ENCODE peak calls at places on chromosomes 4 and X, in eight cellular contexts. L is brain pericyte; D is amniotic stem cell; N is activated CD4-positive, alpha-beta T cell treated with anti-CD3 and anti-CD28 coated beads, Interleukin-2, amount 50 U/mL, for 1 hour; A is retina; O is GM23248; B is SK-N-DZ; M is activated CD4-positive, CD25-positive, alpha-beta regulatory T cell. H is an unnamed sample.

GRCh38 chr4:31294655-31295054 is 574.5 kb downstream of the PCDH7 start:
- DNase-seq in N (no peak), M (no peak), B (peak), O (no peak), A (no peak), D (no peak), L (no peak), H (no peak)

GRCh38 chrX:107449490-107450175 is at the start of gene FRMPD3:
- DNase-seq in L (no peak), N (no peak), A (no peak), D (no peak), M (no peak), B (no peak), O (peak), H (no peak)

GRCh38 chr4:1493540-1494287 is 87.5 kb upstream of the NKX1-1 start:
- DNase-seq in L (no peak), N (no peak), O (no peak), B (no peak), A (no peak), D (no peak), M (no peak), H (no peak)

GRCh38 chr4:10554694-10555093 is 97.5 kb upstream of the ZNF518B start:
- DNase-seq in A (peak), M (peak), B (peak), O (peak), L (peak), D (peak), N (peak), H (no peak)

GRCh38 chr4:159002950-159003349 is 99.9 kb upstream of the RAPGEF2 start:
- DNase-seq in N (no peak), D (no peak), B (no peak), A (no peak), L (peak), O (peak), M (no peak), H (no peak)

GRCh38 chrX:153490217-153490616 is 4.6 kb upstream of the BGN start:
- DNase-seq in O (no peak), L (no peak), N (no peak), A (no peak), M (no peak), B (no peak), D (no peak), H (no peak)

GRCh38 chr4:130393246-130394041 is 1297.5 kb downstream of the C4orf33 start:
- DNase-seq in D (peak), L (no peak), B (no peak), M (no peak), O (peak), A (no peak), N (no peak), H (no peak)

GRCh38 chr4:15003891-15004700 is 1.8 kb downstream of the CPEB2 start:
- DNase-seq in L (no peak), B (peak), A (peak), M (peak), N (peak), O (peak), D (no peak), H (peak)

GRCh38 chr4:25628441-25628840 is 27.2 kb upstream of the SLC34A2 start:
- DNase-seq in L (no peak), A (no peak), N (no peak), O (no peak), B (no peak), D (no peak), M (no peak), H (no peak)

GRCh38 chr4:132227349-132228165 is 921.5 kb upstream of the PCDH10 start:
- DNase-seq in L (no peak), B (peak), M (no peak), D (no peak), N (no peak), O (peak), A (no peak), H (no peak)

GRCh38 chr4:122423246-122423645 is 33.3 kb downstream of the IL2 start:
- DNase-seq in D (no peak), A (no peak), M (no peak), L (no peak), O (peak), N (no peak), B (no peak), H (no peak)

GRCh38 chr4:146485968-146486367 is 35.8 kb downstream of the SLC10A7 start:
- DNase-seq in M (no peak), L (no peak), N (no peak), B (no peak), D (no peak), O (no peak), A (no peak), H (no peak)

GRCh38 chrX:151564035-151564434 is 560 bp downstream of the PASD1 start:
- DNase-seq in N (no peak), L (no peak), B (no peak), M (no peak), O (no peak), A (no peak), D (no peak), H (no peak)

GRCh38 chr4:139825523-139826014 is 159.9 kb downstream of the MGST2 start:
- DNase-seq in N (no peak), L (no peak), D (no peak), B (peak), A (peak), O (no peak), M (no peak), H (no peak)

GRCh38 chr4:86558799-86559198 is 35.3 kb upstream of the PTPN13 start:
- DNase-seq in N (no peak), D (no peak), A (no peak), O (no peak), B (no peak), L (no peak), M (no peak), H (no peak)

GRCh38 chr4:8571702-8572685 is 8.2 kb upstream of the GPR78 start:
- DNase-seq in O (peak), B (no peak), M (no peak), N (no peak), A (no peak), L (no peak), D (no peak), H (no peak)

H was measured in type B pancreatic cell.